ENCODE peak calls at places on chromosomes 16 and 17, in four cellular contexts. One of them, this sample, is unnamed.

GRCh38 chr17:58121925-58122324 is 26.3 kb upstream of the OR4D1 start:
- DNase-seq in kidney epithelial cell: no peak
- DNase-seq in GM10248: peak
- DNase-seq in endothelial cell: no peak
- DNase-seq in this sample: no peak

GRCh38 chr17:55663395-55663794 is 59.3 kb downstream of the TMEM100 start:
- DNase-seq in kidney epithelial cell: no peak
- DNase-seq in GM10248: no peak
- DNase-seq in endothelial cell: no peak
- DNase-seq in this sample: no peak

GRCh38 chr16:10521681-10522274 is 58.6 kb downstream of the EMP2 start:
- DNase-seq in kidney epithelial cell: no peak
- DNase-seq in GM10248: peak
- DNase-seq in endothelial cell: peak
- DNase-seq in this sample: peak

GRCh38 chr17:81885869-81886548 is 5.4 kb downstream of the ALYREF start:
- DNase-seq in kidney epithelial cell: peak
- DNase-seq in GM10248: no peak
- DNase-seq in endothelial cell: no peak
- DNase-seq in this sample: no peak

GRCh38 chr16:31118223-31119155 is 1.0 kb downstream of the KAT8 start:
- DNase-seq in kidney epithelial cell: no peak
- DNase-seq in GM10248: no peak
- DNase-seq in endothelial cell: no peak
- DNase-seq in this sample: no peak

GRCh38 chr16:30570621-30571443 is 682 bp downstream of the ZNF688 start:
- DNase-seq in kidney epithelial cell: no peak
- DNase-seq in GM10248: no peak
- DNase-seq in endothelial cell: peak
- DNase-seq in this sample: peak

GRCh38 chr17:39197380-39198185 is at the start of gene CACNB1:
- DNase-seq in kidney epithelial cell: no peak
- DNase-seq in GM10248: peak
- DNase-seq in endothelial cell: peak
- DNase-seq in this sample: peak

GRCh38 chr17:72510454-72511016 is 389.7 kb downstream of the SOX9 start:
- DNase-seq in kidney epithelial cell: no peak
- DNase-seq in GM10248: no peak
- DNase-seq in endothelial cell: no peak
- DNase-seq in this sample: no peak

GRCh38 chr16:53881371-53881770 is 177.4 kb downstream of the FTO start:
- DNase-seq in kidney epithelial cell: no peak
- DNase-seq in GM10248: no peak
- DNase-seq in endothelial cell: no peak
- DNase-seq in this sample: no peak

GRCh38 chr17:40109471-40109824 is 9.1 kb upstream of the NR1D1 start:
- DNase-seq in kidney epithelial cell: no peak
- DNase-seq in GM10248: no peak
- DNase-seq in endothelial cell: no peak
- DNase-seq in this sample: no peak

GRCh38 chr17:82008941-82009405 is 13.7 kb downstream of the CENPX start:
- DNase-seq in kidney epithelial cell: no peak
- DNase-seq in GM10248: no peak
- DNase-seq in endothelial cell: no peak
- DNase-seq in this sample: no peak

GRCh38 chr16:24139282-24139681 is 116.9 kb upstream of the CACNG3 start:
- DNase-seq in kidney epithelial cell: no peak
- DNase-seq in GM10248: no peak
- DNase-seq in endothelial cell: no peak
- DNase-seq in this sample: no peak

GRCh38 chr17:40547079-40547784 is 18.0 kb downstream of the CCR7 start:
- DNase-seq in kidney epithelial cell: no peak
- DNase-seq in GM10248: no peak
- DNase-seq in endothelial cell: no peak
- DNase-seq in this sample: no peak

GRCh38 chr16:78211200-78211599 is 111.7 kb downstream of the WWOX start:
- DNase-seq in kidney epithelial cell: no peak
- DNase-seq in GM10248: no peak
- DNase-seq in endothelial cell: no peak
- DNase-seq in this sample: no peak

GRCh38 chr17:45261577-45262515 is at the start of gene SPATA32:
- DNase-seq in kidney epithelial cell: no peak
- DNase-seq in GM10248: peak
- DNase-seq in endothelial cell: peak
- DNase-seq in this sample: peak

GRCh38 chr17:80878876-80879722 is 112.5 kb upstream of the CHMP6 start:
- DNase-seq in kidney epithelial cell: no peak
- DNase-seq in GM10248: no peak
- DNase-seq in endothelial cell: no peak
- DNase-seq in this sample: no peak

GRCh38 chr16:31377210-31377903 is 15.8 kb upstream of the ITGAD start:
- DNase-seq in kidney epithelial cell: no peak
- DNase-seq in GM10248: no peak
- DNase-seq in endothelial cell: no peak
- DNase-seq in this sample: no peak

GRCh38 chr17:39212200-39212810 is 12.2 kb downstream of the RPL19 start:
- DNase-seq in kidney epithelial cell: no peak
- DNase-seq in GM10248: no peak
- DNase-seq in endothelial cell: no peak
- DNase-seq in this sample: no peak

GRCh38 chr17:41061969-41062368 is 2.1 kb upstream of the KRTAP2-3 start:
- DNase-seq in kidney epithelial cell: peak
- DNase-seq in GM10248: no peak
- DNase-seq in endothelial cell: no peak
- DNase-seq in this sample: no peak

GRCh38 chr17:56577810-56578209 is 15.7 kb upstream of the NOG start:
- DNase-seq in kidney epithelial cell: no peak
- DNase-seq in GM10248: no peak
- DNase-seq in endothelial cell: no peak
- DNase-seq in this sample: peak

GRCh38 chr16:73002836-73003235 is 45.1 kb downstream of the ZFHX3 start:
- DNase-seq in kidney epithelial cell: no peak
- DNase-seq in GM10248: no peak
- DNase-seq in endothelial cell: no peak
- DNase-seq in this sample: no peak

GRCh38 chr16:49767998-49768397 is 87.9 kb downstream of the ZNF423 start:
- DNase-seq in kidney epithelial cell: no peak
- DNase-seq in GM10248: no peak
- DNase-seq in endothelial cell: no peak
- DNase-seq in this sample: no peak

GRCh38 chr17:79203016-79203415 is 128.4 kb downstream of the ENGASE start:
- DNase-seq in kidney epithelial cell: no peak
- DNase-seq in GM10248: no peak
- DNase-seq in endothelial cell: no peak
- DNase-seq in this sample: no peak

GRCh38 chr17:46001390-46002310 is 2.6 kb downstream of the STH start:
- DNase-seq in kidney epithelial cell: no peak
- DNase-seq in GM10248: no peak
- DNase-seq in endothelial cell: no peak
- DNase-seq in this sample: no peak

GRCh38 chr16:74984194-74984669 is 691 bp downstream of the WDR59 start:
- DNase-seq in kidney epithelial cell: no peak
- DNase-seq in GM10248: no peak
- DNase-seq in endothelial cell: peak
- DNase-seq in this sample: no peak

GRCh38 chr17:16945141-16945493 is 26.8 kb downstream of the TNFRSF13B start:
- DNase-seq in kidney epithelial cell: no peak
- DNase-seq in GM10248: no peak
- DNase-seq in endothelial cell: no peak
- DNase-seq in this sample: no peak

GRCh38 chr16:3525951-3526350 is 25.1 kb downstream of the CLUAP1 start:
- DNase-seq in kidney epithelial cell: no peak
- DNase-seq in GM10248: no peak
- DNase-seq in endothelial cell: no peak
- DNase-seq in this sample: no peak

GRCh38 chr16:54027126-54027922 is 259.3 kb downstream of the IRX3 start:
- DNase-seq in kidney epithelial cell: no peak
- DNase-seq in GM10248: no peak
- DNase-seq in endothelial cell: no peak
- DNase-seq in this sample: no peak

GRCh38 chr16:30557397-30557949 is 701 bp downstream of the ZNF764 start:
- DNase-seq in kidney epithelial cell: no peak
- DNase-seq in GM10248: no peak
- DNase-seq in endothelial cell: peak
- DNase-seq in this sample: no peak

GRCh38 chr17:47012457-47012856 is 33.4 kb upstream of the RPRML start:
- DNase-seq in kidney epithelial cell: no peak
- DNase-seq in GM10248: no peak
- DNase-seq in endothelial cell: no peak
- DNase-seq in this sample: no peak

GRCh38 chr17:72631568-72631967 is 460.9 kb downstream of the SLC39A11 start:
- DNase-seq in kidney epithelial cell: no peak
- DNase-seq in GM10248: no peak
- DNase-seq in endothelial cell: no peak
- DNase-seq in this sample: no peak

GRCh38 chr17:81579821-81580321 is 27.7 kb upstream of the FAAP100 start:
- DNase-seq in kidney epithelial cell: no peak
- DNase-seq in GM10248: no peak
- DNase-seq in endothelial cell: no peak
- DNase-seq in this sample: no peak

GRCh38 chr17:2950846-2951245 is 112.6 kb downstream of the OR1D5 start:
- DNase-seq in kidney epithelial cell: no peak
- DNase-seq in GM10248: no peak
- DNase-seq in endothelial cell: no peak
- DNase-seq in this sample: no peak

GRCh38 chr16:49586466-49586865 is 212.9 kb downstream of the C16orf78 start:
- DNase-seq in kidney epithelial cell: no peak
- DNase-seq in GM10248: no peak
- DNase-seq in endothelial cell: no peak
- DNase-seq in this sample: no peak

GRCh38 chr16:66832661-66833305 is 2.0 kb upstream of the NAE1 start:
- DNase-seq in kidney epithelial cell: no peak
- DNase-seq in GM10248: no peak
- DNase-seq in endothelial cell: no peak
- DNase-seq in this sample: no peak

GRCh38 chr16:66832190-66832589 is 1.4 kb upstream of the NAE1 start:
- DNase-seq in kidney epithelial cell: no peak
- DNase-seq in GM10248: no peak
- DNase-seq in endothelial cell: no peak
- DNase-seq in this sample: no peak

GRCh38 chr16:66834746-66835145 is 4.0 kb upstream of the NAE1 start:
- DNase-seq in kidney epithelial cell: no peak
- DNase-seq in GM10248: no peak
- DNase-seq in endothelial cell: no peak
- DNase-seq in this sample: no peak

GRCh38 chr16:66830422-66831404 is at the start of gene NAE1:
- DNase-seq in kidney epithelial cell: peak
- DNase-seq in GM10248: peak
- DNase-seq in endothelial cell: peak
- DNase-seq in this sample: peak
- TF ChIP-seq CTCF in kidney epithelial cell: peak
- TF ChIP-seq CTCF in GM10248: peak
- TF ChIP-seq CTCF in endothelial cell: peak
- TF ChIP-seq CTCF in this sample: peak

DNA sequence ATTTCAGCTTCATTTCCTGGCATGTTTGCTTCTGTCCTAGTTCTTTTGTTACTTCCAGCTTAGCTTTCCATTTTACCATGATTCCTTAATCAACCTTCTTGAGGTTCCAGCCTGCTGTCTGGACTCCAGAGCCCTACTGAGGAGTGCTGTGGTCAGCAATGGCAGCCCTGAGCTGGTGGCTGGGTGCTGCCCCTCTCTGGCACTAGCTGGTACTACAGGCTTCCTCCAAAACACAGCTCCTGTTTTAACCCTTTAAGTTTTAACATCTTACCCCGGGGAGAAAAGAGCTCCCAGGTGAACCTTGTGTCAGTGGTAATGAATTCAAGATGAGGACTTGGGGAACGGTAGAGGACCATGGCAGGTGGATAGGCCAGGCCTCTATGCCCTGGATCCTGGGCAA is 395.5 kb downstream of the TMEM114 start:
- DNase-seq in kidney epithelial cell: no peak
- DNase-seq in GM10248: no peak
- DNase-seq in endothelial cell: peak
- DNase-seq in this sample: peak
- TF ChIP-seq CTCF in kidney epithelial cell: peak
- TF ChIP-seq CTCF in GM10248: no peak
- TF ChIP-seq CTCF in endothelial cell: peak
- TF ChIP-seq CTCF in this sample: peak

GRCh38 chr16:67226295-67226803 is 581 bp upstream of the TMEM208 start:
- DNase-seq in kidney epithelial cell: no peak
- DNase-seq in GM10248: no peak
- DNase-seq in endothelial cell: no peak
- DNase-seq in this sample: no peak

GRCh38 chr16:67228905-67229304 is 2.0 kb downstream of the TMEM208 start:
- DNase-seq in kidney epithelial cell: no peak
- DNase-seq in GM10248: no peak
- DNase-seq in endothelial cell: no peak
- DNase-seq in this sample: no peak

GRCh38 chr16:67228034-67228785 is 1.3 kb downstream of the TMEM208 start:
- DNase-seq in kidney epithelial cell: no peak
- DNase-seq in GM10248: no peak
- DNase-seq in endothelial cell: no peak
- DNase-seq in this sample: no peak

GRCh38 chr16:67227567-67227921 is 614 bp downstream of the TMEM208 start:
- DNase-seq in kidney epithelial cell: no peak
- DNase-seq in GM10248: no peak
- DNase-seq in endothelial cell: no peak
- DNase-seq in this sample: no peak

GRCh38 chr16:67226804-67227566 is at the start of gene TMEM208:
- DNase-seq in kidney epithelial cell: peak
- DNase-seq in GM10248: peak
- DNase-seq in endothelial cell: peak
- DNase-seq in this sample: peak
- TF ChIP-seq CTCF in kidney epithelial cell: peak
- TF ChIP-seq CTCF in GM10248: peak
- TF ChIP-seq CTCF in endothelial cell: no peak
- TF ChIP-seq CTCF in this sample: no peak

GRCh38 chr16:86363057-86363490 is 147.3 kb upstream of the FOXF1 start:
- DNase-seq in kidney epithelial cell: no peak
- DNase-seq in GM10248: no peak
- DNase-seq in endothelial cell: no peak
- DNase-seq in this sample: no peak
- TF ChIP-seq CTCF in kidney epithelial cell: no peak
- TF ChIP-seq CTCF in GM10248: no peak
- TF ChIP-seq CTCF in endothelial cell: no peak
- TF ChIP-seq CTCF in this sample: no peak

GRCh38 chr16:88507231-88507743 is 54.2 kb downstream of the ZFPM1 start:
- DNase-seq in kidney epithelial cell: no peak
- DNase-seq in GM10248: no peak
- DNase-seq in endothelial cell: no peak
- DNase-seq in this sample: no peak

GRCh38 chr16:88504489-88505404 is 51.7 kb downstream of the ZFPM1 start:
- DNase-seq in kidney epithelial cell: no peak
- DNase-seq in GM10248: no peak
- DNase-seq in endothelial cell: no peak
- DNase-seq in this sample: no peak

GRCh38 chr16:88503771-88504488 is 50.9 kb downstream of the ZFPM1 start:
- DNase-seq in kidney epithelial cell: no peak
- DNase-seq in GM10248: no peak
- DNase-seq in endothelial cell: no peak
- DNase-seq in this sample: no peak

GRCh38 chr16:88506723-88507122 is 53.6 kb downstream of the ZFPM1 start:
- DNase-seq in kidney epithelial cell: no peak
- DNase-seq in GM10248: no peak
- DNase-seq in endothelial cell: no peak
- DNase-seq in this sample: no peak

GRCh38 chr16:88505405-88506082 is 52.5 kb downstream of the ZFPM1 start:
- DNase-seq in kidney epithelial cell: no peak
- DNase-seq in GM10248: no peak
- DNase-seq in endothelial cell: peak
- DNase-seq in this sample: peak
- TF ChIP-seq CTCF in kidney epithelial cell: peak
- TF ChIP-seq CTCF in GM10248: no peak
- TF ChIP-seq CTCF in endothelial cell: peak
- TF ChIP-seq CTCF in this sample: peak